ENCODE peak calls at places on chromosomes 13 and 19, in five cellular contexts. P, N, Z, U and Y are unnamed samples.

GRCh38 chr13:99956473-99957349 is 14.9 kb downstream of the ZIC5 start:
- ATAC-seq in P (peak), N (no peak), Z (peak), U (peak), Y (no peak)

GRCh38 chr19:7792286-7792685 is 29.2 kb downstream of the CLEC4M start:
- ATAC-seq in P (no peak), N (no peak), Z (no peak), U (no peak), Y (no peak)

GRCh38 chr19:2722541-2723344 is 1.6 kb upstream of the DIRAS1 start:
- ATAC-seq in P (peak), N (no peak), Z (peak), U (no peak), Y (no peak)

GRCh38 chr13:41061914-41062837 is 867 bp downstream of the WBP4 start:
- ATAC-seq in P (peak), N (peak), Z (peak), U (peak), Y (peak)

GRCh38 chr13:41077475-41077874 is 16.2 kb downstream of the WBP4 start:
- ATAC-seq in P (no peak), N (no peak), Z (no peak), U (no peak), Y (no peak)

GRCh38 chr13:20049558-20050473 is 91.3 kb downstream of the ZMYM2 start:
- ATAC-seq in P (peak), N (peak), Z (no peak), U (no peak), Y (peak)

GRCh38 chr19:49409441-49410029 is 13.7 kb downstream of the PTH2 start:
- ATAC-seq in P (peak), N (peak), Z (peak), U (peak), Y (peak)

GRCh38 chr13:113546571-113547247 is 37.8 kb upstream of the TFDP1 start:
- ATAC-seq in P (peak), N (no peak), Z (peak), U (no peak), Y (no peak)

GRCh38 chr13:75219479-75220237 is 262.3 kb downstream of the TBC1D4 start:
- ATAC-seq in P (peak), N (peak), Z (peak), U (peak), Y (peak)

GRCh38 chr19:35533822-35534521 is 716 bp downstream of the GAPDHS start:
- ATAC-seq in P (peak), N (peak), Z (peak), U (peak), Y (peak)

GRCh38 chr19:54560881-54561385 is 12.7 kb upstream of the LILRA2 start:
- ATAC-seq in P (no peak), N (no peak), Z (no peak), U (no peak), Y (no peak)

GRCh38 chr13:26037302-26037701 is 14.5 kb downstream of the SHISA2 start:
- ATAC-seq in P (no peak), N (peak), Z (peak), U (peak), Y (no peak)

GRCh38 chr13:30346789-30347167 is 39.4 kb upstream of the KATNAL1 start:
- ATAC-seq in P (no peak), N (peak), Z (no peak), U (peak), Y (peak)

GRCh38 chr13:32829269-32829668 is 187.0 kb upstream of the KL start:
- ATAC-seq in P (no peak), N (no peak), Z (no peak), U (no peak), Y (no peak)

GRCh38 chr13:72295173-72295572 is 428.2 kb upstream of the DACH1 start:
- ATAC-seq in P (peak), N (no peak), Z (peak), U (no peak), Y (no peak)

GRCh38 chr19:3576696-3577443 is 4.1 kb downstream of the HMG20B start:
- ATAC-seq in P (no peak), N (no peak), Z (no peak), U (no peak), Y (no peak)

GRCh38 chr13:43687038-43687437 is 99.7 kb downstream of the ENOX1 start:
- ATAC-seq in P (peak), N (no peak), Z (no peak), U (no peak), Y (no peak)

GRCh38 chr13:52738719-52739467 is 727 bp downstream of the CNMD start:
- ATAC-seq in P (peak), N (peak), Z (peak), U (peak), Y (no peak)

GRCh38 chr19:43984687-43985000 is 656 bp downstream of the ZNF155 start:
- ATAC-seq in P (peak), N (no peak), Z (peak), U (no peak), Y (peak)

GRCh38 chr13:78742659-78743058 is 83.7 kb upstream of the OBI1 start:
- ATAC-seq in P (no peak), N (no peak), Z (peak), U (no peak), Y (no peak)

GRCh38 chr13:34591801-34592454 is 350.1 kb upstream of the NBEA start:
- ATAC-seq in P (no peak), N (no peak), Z (no peak), U (no peak), Y (no peak)

GRCh38 chr13:37407156-37407555 is 191.4 kb downstream of the POSTN start:
- ATAC-seq in P (no peak), N (no peak), Z (no peak), U (no peak), Y (no peak)

GRCh38 chr13:44575741-44576395 is at the start of gene TSC22D1:
- ATAC-seq in P (no peak), N (peak), Z (peak), U (peak), Y (peak)

GRCh38 chr13:106493569-106493968 is 41.9 kb downstream of the EFNB2 start:
- ATAC-seq in P (no peak), N (no peak), Z (peak), U (no peak), Y (no peak)

GRCh38 chr19:38975861-38976271 is 324 bp upstream of the FBXO17 start:
- ATAC-seq in P (peak), N (no peak), Z (peak), U (no peak), Y (no peak)

GRCh38 chr13:83825676-83826075 is 56.6 kb downstream of the SLITRK1 start:
- ATAC-seq in P (no peak), N (no peak), Z (no peak), U (no peak), Y (no peak)

GRCh38 chr13:26721251-26721939 is 39.2 kb downstream of the GPR12 start:
- ATAC-seq in P (no peak), N (peak), Z (no peak), U (peak), Y (peak)